ENCODE peak calls at places on chromosomes 13 and 19, in six cellular contexts. N, L, E, W, V and S are unnamed samples.

GRCh38 chr13:32202268-32202667 is 112.9 kb downstream of the ZAR1L start:
- DNase-seq in N (no peak), L (no peak), E (no peak), W (no peak), V (no peak), S (no peak)

GRCh38 chr13:50732712-50733111 is 110.8 kb downstream of the DLEU7 start:
- DNase-seq in N (no peak), L (peak; percentile 78), E (no peak), W (no peak), V (no peak), S (peak; percentile 68)

GRCh38 chr13:101691326-101691725 is 238.9 kb downstream of the ITGBL1 start:
- DNase-seq in N (no peak), L (no peak), E (no peak), W (no peak), V (no peak), S (no peak)

GRCh38 chr19:3821857-3822364 is 35.7 kb upstream of the MATK start:
- DNase-seq in N (peak; percentile 51), L (peak; percentile 8), E (peak; percentile 66), W (peak; percentile 69), V (no peak), S (no peak)

GRCh38 chr13:60663788-60664187 is 266.8 kb downstream of the TDRD3 start:
- DNase-seq in N (no peak), L (no peak), E (no peak), W (no peak), V (no peak), S (no peak)

GRCh38 chr13:105920375-105920774 is 615.1 kb downstream of the EFNB2 start:
- DNase-seq in N (no peak), L (peak; percentile 8), E (no peak), W (no peak), V (no peak), S (peak; percentile 81)

GRCh38 chr19:15337202-15337601 is 4.9 kb upstream of the BRD4 start:
- DNase-seq in N (no peak), L (peak; percentile 70), E (no peak), W (no peak), V (no peak), S (no peak)

GRCh38 chr19:50573741-50574461 is 5.7 kb upstream of the LRRC4B start:
- DNase-seq in N (no peak), L (no peak), E (peak; percentile 1), W (no peak), V (no peak), S (no peak)

GRCh38 chr19:6125571-6125989 is 9.9 kb upstream of the ACSBG2 start:
- DNase-seq in N (peak; percentile 51), L (peak; percentile 84), E (peak; percentile 47), W (no peak), V (peak; percentile 43), S (peak; percentile 36)

GRCh38 chr19:24033962-24034342 is 53.0 kb upstream of the ZNF254 start:
- DNase-seq in N (peak; percentile 69), L (peak; percentile 66), E (peak; percentile 30), W (peak; percentile 58), V (peak; percentile 20), S (no peak)

GRCh38 chr13:64371045-64371444 is 2859.1 kb downstream of the PCDH9 start:
- DNase-seq in N (no peak), L (peak; percentile 16), E (no peak), W (no peak), V (no peak), S (no peak)

GRCh38 chr19:47523473-47523872 is 8.6 kb upstream of the NAPA start:
- DNase-seq in N (no peak), L (no peak), E (no peak), W (no peak), V (no peak), S (no peak)

GRCh38 chr19:52094526-52094925 is 1.0 kb downstream of the ZNF841 start:
- DNase-seq in N (peak; percentile 1), L (no peak), E (no peak), W (no peak), V (no peak), S (no peak)

GRCh38 chr19:1361601-1362384 is 21.9 kb upstream of the NDUFS7 start:
- DNase-seq in N (no peak), L (peak; percentile 63), E (no peak), W (no peak), V (no peak), S (peak; percentile 52)
- H3K4me3 ChIP-seq in N (no peak overlapping the region), L (peak overlapping the region; percentile 55), E (peak overlapping the region; percentile 50), W (peak overlapping the region; percentile 41), V (no peak overlapping the region), S (peak overlapping the region; percentile 38)

GRCh38 chr19:7690779-7691258 is 10.2 kb downstream of the TRAPPC5 start:
- DNase-seq in N (no peak), L (no peak), E (no peak), W (no peak), V (no peak), S (no peak)
- H3K4me3 ChIP-seq in N (no peak overlapping the region), L (no peak overlapping the region), E (no peak overlapping the region), W (no peak overlapping the region), V (no peak overlapping the region), S (no peak overlapping the region)

DNA sequence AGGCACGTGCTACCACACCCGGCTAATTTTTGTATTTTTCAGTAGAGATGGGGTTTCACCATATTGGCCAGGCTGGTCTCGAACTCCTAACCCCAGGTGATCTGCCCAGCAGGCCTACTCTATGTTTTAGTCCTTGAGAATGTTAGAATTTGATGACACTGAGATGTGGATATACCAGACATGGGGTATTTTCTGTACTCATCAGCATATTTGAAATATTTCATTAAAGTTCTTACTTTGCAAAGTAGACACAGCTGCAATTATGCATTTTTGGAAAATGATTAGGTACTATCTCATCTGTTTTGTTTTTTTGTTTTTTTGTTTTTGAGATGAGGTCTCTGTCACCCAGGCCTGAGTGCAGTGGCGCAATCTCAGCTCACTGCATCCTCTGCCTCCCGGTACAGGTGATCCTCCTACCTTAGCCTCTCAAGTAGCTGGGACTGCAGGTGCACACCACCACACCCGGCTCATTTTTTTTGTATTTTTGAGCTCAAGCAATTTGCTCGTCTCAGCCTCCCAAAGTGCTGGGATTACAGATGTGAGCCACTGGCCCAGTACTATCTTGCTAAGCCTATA is 12.7 kb downstream of the SPINT2 start:
- DNase-seq in N (no peak), L (no peak), E (no peak), W (no peak), V (no peak), S (no peak)
- H3K4me3 ChIP-seq in N (no peak overlapping the region), L (no peak overlapping the region), E (no peak overlapping the region), W (no peak overlapping the region), V (no peak overlapping the region), S (no peak overlapping the region)

GRCh38 chr19:17183271-17183757 is 31.8 kb upstream of the USE1 start:
- DNase-seq in N (no peak), L (no peak), E (no peak), W (no peak), V (no peak), S (no peak)
- H3K4me3 ChIP-seq in N (no peak overlapping the region), L (no peak overlapping the region), E (no peak overlapping the region), W (no peak overlapping the region), V (no peak overlapping the region), S (no peak overlapping the region)